ENCODE peak calls at places on chromosome 16, in four cellular contexts. One of them, this sample, is unnamed. For H3K9me2, the result is how much of the 10 kb centered on the place peaks cover.

GRCh38 chr16:917591-918061 is 53.2 kb downstream of the LMF1 start:
- DNase-seq in hepatocyte: no peak
- DNase-seq in MM.1S: no peak
- DNase-seq in PC-9: no peak
- DNase-seq in this sample: no peak

GRCh38 chr16:9790199-9790598 is 392.0 kb downstream of the GRIN2A start:
- DNase-seq in hepatocyte: no peak
- DNase-seq in MM.1S: no peak
- DNase-seq in PC-9: no peak
- DNase-seq in this sample: no peak

GRCh38 chr16:11665071-11665491 is 3.2 kb upstream of the SNN start:
- DNase-seq in hepatocyte: no peak
- DNase-seq in MM.1S: no peak
- DNase-seq in PC-9: no peak
- DNase-seq in this sample: no peak

GRCh38 chr16:76955629-76956028 is 235.4 kb upstream of the MON1B start:
- DNase-seq in hepatocyte: no peak
- DNase-seq in MM.1S: no peak
- DNase-seq in PC-9: peak
- DNase-seq in this sample: peak

GRCh38 chr16:24151482-24151939 is 104.6 kb upstream of the CACNG3 start:
- DNase-seq in hepatocyte: no peak
- DNase-seq in MM.1S: no peak
- DNase-seq in PC-9: no peak
- DNase-seq in this sample: no peak

GRCh38 chr16:89564476-89565255 is 4.2 kb downstream of the RPL13 start:
- DNase-seq in hepatocyte: no peak
- DNase-seq in MM.1S: no peak
- DNase-seq in PC-9: no peak
- DNase-seq in this sample: no peak

GRCh38 chr16:4298761-4299522 is 16.9 kb upstream of the GLIS2 start:
- DNase-seq in hepatocyte: peak
- DNase-seq in MM.1S: no peak
- DNase-seq in PC-9: peak
- DNase-seq in this sample: peak

GRCh38 chr16:6892961-6893360 is 439.7 kb upstream of the RBFOX1 start:
- DNase-seq in hepatocyte: no peak
- DNase-seq in MM.1S: no peak
- DNase-seq in PC-9: no peak
- DNase-seq in this sample: no peak

GRCh38 chr16:19114359-19115147 is 789 bp downstream of the ITPRIPL2 start:
- DNase-seq in hepatocyte: peak
- DNase-seq in MM.1S: no peak
- DNase-seq in PC-9: peak
- DNase-seq in this sample: peak

GRCh38 chr16:71889147-71889546 is 5.2 kb upstream of the ZNF821 start:
- DNase-seq in hepatocyte: no peak
- DNase-seq in MM.1S: no peak
- DNase-seq in PC-9: no peak
- DNase-seq in this sample: no peak
- H3K9me2 ChIP-seq in hepatocyte: under half
- H3K9me2 ChIP-seq in MM.1S: under half
- H3K9me2 ChIP-seq in PC-9: under half
- H3K9me2 ChIP-seq in this sample: under half

GRCh38 chr16:22659933-22660332 is 149.2 kb downstream of the NPIPB5 start:
- DNase-seq in hepatocyte: no peak
- DNase-seq in MM.1S: no peak
- DNase-seq in PC-9: no peak
- DNase-seq in this sample: peak
- H3K9me2 ChIP-seq in hepatocyte: under half
- H3K9me2 ChIP-seq in MM.1S: under half
- H3K9me2 ChIP-seq in PC-9: under half
- H3K9me2 ChIP-seq in this sample: under half

DNA sequence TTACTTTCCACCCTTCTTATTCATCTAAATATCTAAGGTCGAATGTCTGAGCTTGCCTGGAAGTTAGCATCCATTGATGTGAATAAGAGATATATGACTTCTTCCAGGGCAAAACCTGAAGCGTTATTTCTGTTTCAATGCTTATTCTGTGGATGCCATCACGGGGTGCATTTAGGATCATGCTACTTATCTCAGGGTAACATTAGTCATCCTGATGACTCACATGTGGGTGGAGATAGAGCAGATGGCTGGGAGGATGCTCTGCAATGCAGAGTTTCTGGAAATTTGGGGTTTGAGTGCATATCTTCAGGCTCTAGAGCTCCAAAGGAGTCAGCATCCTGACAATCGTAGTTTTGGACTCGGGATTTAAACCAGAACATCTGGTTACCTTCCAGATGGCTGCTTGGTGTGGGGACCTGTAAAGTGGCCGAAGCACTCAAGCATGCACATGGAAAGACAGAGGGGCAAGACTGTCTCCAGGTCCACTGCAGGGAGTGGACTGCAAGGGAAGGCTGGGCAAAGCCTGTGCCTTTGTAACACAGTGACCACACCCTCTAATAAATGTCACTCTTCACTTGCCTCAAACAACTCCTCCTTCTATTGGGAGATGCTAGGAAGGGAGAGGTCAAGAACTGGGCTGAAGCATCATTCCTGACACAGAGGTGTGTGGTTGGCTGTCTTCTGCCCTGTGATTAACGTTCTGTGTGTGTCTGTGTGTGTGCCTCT is 175.2 kb upstream of the SALL1 start:
- DNase-seq in hepatocyte: peak
- DNase-seq in MM.1S: no peak
- DNase-seq in PC-9: no peak
- DNase-seq in this sample: no peak
- H3K9me2 ChIP-seq in hepatocyte: under half
- H3K9me2 ChIP-seq in MM.1S: under half
- H3K9me2 ChIP-seq in PC-9: under half
- H3K9me2 ChIP-seq in this sample: under half

GRCh38 chr16:49467540-49468372 is 94.2 kb downstream of the C16orf78 start:
- DNase-seq in hepatocyte: no peak
- DNase-seq in MM.1S: no peak
- DNase-seq in PC-9: no peak
- DNase-seq in this sample: no peak
- H3K9me2 ChIP-seq in hepatocyte: under half
- H3K9me2 ChIP-seq in MM.1S: under half
- H3K9me2 ChIP-seq in PC-9: under half
- H3K9me2 ChIP-seq in this sample: under half

GRCh38 chr16:67016681-67017450 is 12.1 kb upstream of the CBFB start:
- DNase-seq in hepatocyte: no peak
- DNase-seq in MM.1S: no peak
- DNase-seq in PC-9: no peak
- DNase-seq in this sample: no peak

GRCh38 chr16:67014641-67015315 is 14.2 kb upstream of the CBFB start:
- DNase-seq in hepatocyte: no peak
- DNase-seq in MM.1S: no peak
- DNase-seq in PC-9: no peak
- DNase-seq in this sample: no peak

GRCh38 chr16:67013823-67014640 is 14.9 kb upstream of the CBFB start:
- DNase-seq in hepatocyte: peak
- DNase-seq in MM.1S: peak
- DNase-seq in PC-9: no peak
- DNase-seq in this sample: peak

GRCh38 chr16:67016143-67016542 is 12.8 kb upstream of the CBFB start:
- DNase-seq in hepatocyte: no peak
- DNase-seq in MM.1S: no peak
- DNase-seq in PC-9: no peak
- DNase-seq in this sample: no peak

GRCh38 chr16:67015317-67015731 is 13.6 kb upstream of the CBFB start:
- DNase-seq in hepatocyte: no peak
- DNase-seq in MM.1S: no peak
- DNase-seq in PC-9: no peak
- DNase-seq in this sample: no peak
- H3K9me2 ChIP-seq in hepatocyte: under half
- H3K9me2 ChIP-seq in MM.1S: under half
- H3K9me2 ChIP-seq in PC-9: under half
- H3K9me2 ChIP-seq in this sample: under half

DNA sequence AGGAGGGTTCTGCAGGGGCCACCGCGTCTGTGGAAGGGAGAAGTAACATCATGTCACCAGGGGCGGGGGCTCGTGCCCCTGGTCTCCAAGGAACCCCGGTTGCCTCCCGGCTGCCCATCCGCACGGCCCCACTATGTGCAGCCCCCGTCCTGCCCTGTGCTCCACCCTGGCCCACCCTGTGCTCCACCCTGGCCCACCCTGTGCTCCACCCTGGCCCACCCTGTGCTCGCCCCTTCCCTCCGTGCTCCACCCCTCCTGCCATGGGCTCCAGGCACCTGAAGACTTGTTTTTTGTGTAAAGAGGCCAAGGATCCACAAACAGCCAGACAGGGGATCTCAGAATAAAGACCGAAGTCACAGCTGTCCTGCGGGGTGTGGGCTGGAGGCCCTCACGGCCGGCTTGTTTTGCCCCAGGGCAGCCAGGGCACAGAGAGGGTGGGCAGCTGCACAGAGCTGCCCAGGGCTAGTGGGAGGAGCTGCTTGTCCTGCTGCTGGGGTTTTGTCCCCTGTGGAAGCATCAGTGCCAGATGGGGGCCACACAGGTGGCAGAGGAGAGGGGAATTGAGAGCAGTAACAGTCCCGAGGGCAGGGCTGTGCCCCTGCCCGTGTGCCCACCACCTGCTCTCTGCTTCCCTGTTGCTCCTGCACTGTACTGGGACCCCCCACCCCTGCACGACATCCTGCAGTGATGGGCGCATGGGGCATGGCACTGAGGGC is 147.0 kb upstream of the CIBAR2 start:
- DNase-seq in hepatocyte: no peak
- DNase-seq in MM.1S: no peak
- DNase-seq in PC-9: no peak
- DNase-seq in this sample: no peak
- H3K9me2 ChIP-seq in hepatocyte: under half
- H3K9me2 ChIP-seq in MM.1S: under half
- H3K9me2 ChIP-seq in PC-9: under half
- H3K9me2 ChIP-seq in this sample: under half

This sample was measured in PC-3.